ENCODE peak calls at places on chromosomes 2 and 18, in eight cellular contexts. N is stomach, R is HL-60, D is prostate gland, G is sigmoid colon, I is GM23338, E is HCT116, H is SK-N-MC. A is an unnamed sample.

GRCh38 chr2:239015769-239016675 is 168.1 kb downstream of the TWIST2 start:
- DNase-seq in D (no peak), R (no peak), E (no peak), H (no peak), I (no peak), G (peak), N (no peak), A (no peak)

GRCh38 chr18:56889621-56890020 is 238.5 kb downstream of the WDR7 start:
- DNase-seq in R (no peak), D (no peak), H (no peak), G (no peak), E (no peak), I (no peak), N (no peak), A (no peak)

GRCh38 chr2:207530160-207531023 is 630 bp downstream of the CREB1 start:
- DNase-seq in R (no peak), D (peak), E (no peak), I (peak), G (peak), H (no peak), N (peak), A (peak)

GRCh38 chr2:128727914-128728313 is 409.2 kb upstream of the HS6ST1 start:
- DNase-seq in G (no peak), H (no peak), E (no peak), D (no peak), I (no peak), R (peak), N (no peak), A (no peak)

GRCh38 chr2:238949710-238950345 is 101.9 kb downstream of the TWIST2 start:
- DNase-seq in I (no peak), G (peak), N (no peak), H (no peak), R (no peak), D (peak), E (no peak), A (no peak)

GRCh38 chr2:199588054-199588453 is 130.3 kb upstream of the SATB2 start:
- DNase-seq in I (no peak), G (no peak), D (no peak), N (no peak), E (no peak), H (no peak), R (no peak), A (no peak)

GRCh38 chr2:230983566-230983965 is 12.4 kb upstream of the SPATA3 start:
- DNase-seq in H (no peak), N (no peak), R (no peak), G (no peak), E (no peak), I (no peak), D (no peak), A (no peak)

GRCh38 chr2:31429759-31430438 is 15.4 kb upstream of the XDH start:
- DNase-seq in H (no peak), D (no peak), N (no peak), R (no peak), I (no peak), E (peak), G (no peak), A (peak)

GRCh38 chr2:25651782-25652455 is 21.5 kb downstream of the DTNB start:
- DNase-seq in I (no peak), R (no peak), E (no peak), N (no peak), G (no peak), D (no peak), H (no peak), A (no peak)

GRCh38 chr2:71223767-71224333 is 3.1 kb downstream of the PAIP2B start:
- DNase-seq in R (peak), N (peak), E (peak), H (no peak), I (peak), D (peak), G (peak), A (peak)

GRCh38 chr2:43368483-43369385 is 142.3 kb upstream of the ZFP36L2 start:
- DNase-seq in R (no peak), D (no peak), I (no peak), G (no peak), H (no peak), E (no peak), N (no peak), A (no peak)

GRCh38 chr2:190060626-190061025 is 1.9 kb downstream of the MSTN start:
- DNase-seq in I (no peak), N (no peak), R (no peak), G (no peak), D (no peak), E (no peak), H (no peak), A (no peak)

GRCh38 chr2:240358821-240359342 is 76.6 kb upstream of the GPC1 start:
- DNase-seq in I (no peak), E (no peak), N (no peak), H (no peak), D (no peak), R (no peak), G (peak), A (no peak)

GRCh38 chr2:233261819-233262555 is 10.5 kb downstream of the ATG16L1 start:
- DNase-seq in H (no peak), D (no peak), G (no peak), N (no peak), R (no peak), I (no peak), E (no peak), A (no peak)

GRCh38 chr2:97739893-97740245 is 26.5 kb downstream of the ZAP70 start:
- DNase-seq in N (no peak), G (no peak), R (no peak), D (no peak), H (no peak), I (no peak), E (no peak), A (no peak)

GRCh38 chr2:25333981-25334380 is 7.7 kb downstream of the DNMT3A start:
- DNase-seq in D (no peak), E (no peak), N (no peak), G (no peak), R (no peak), H (no peak), I (no peak), A (no peak)

GRCh38 chr2:96260404-96261260 is 5.2 kb downstream of the TMEM127 start:
- DNase-seq in E (peak), R (peak), N (peak), I (peak), D (peak), G (peak), H (no peak), A (peak)

GRCh38 chr18:78430171-78430857 is 549.3 kb upstream of the SALL3 start:
- DNase-seq in N (no peak), E (no peak), D (no peak), R (no peak), G (no peak), H (no peak), I (no peak), A (no peak)

GRCh38 chr18:78423776-78424175 is 555.8 kb upstream of the SALL3 start:
- DNase-seq in R (no peak), H (no peak), G (no peak), E (no peak), D (no peak), I (no peak), N (no peak), A (no peak)

GRCh38 chr18:78431606-78432005 is 548.0 kb upstream of the SALL3 start:
- DNase-seq in I (no peak), D (no peak), R (no peak), H (no peak), N (no peak), G (no peak), E (no peak), A (no peak)

GRCh38 chr18:78427081-78427480 is 552.5 kb upstream of the SALL3 start:
- DNase-seq in H (no peak), E (no peak), D (no peak), R (no peak), N (no peak), I (no peak), G (no peak), A (no peak)

GRCh38 chr18:78429127-78430108 is 550.2 kb upstream of the SALL3 start:
- DNase-seq in R (no peak), E (no peak), H (no peak), D (no peak), I (no peak), N (no peak), G (no peak), A (no peak)
- TF ChIP-seq POLR2AphosphoS5 in R (no peak), E (no peak), H (no peak), D (no peak), I (no peak), N (no peak), G (no peak), A (no peak)

GRCh38 chr2:201970786-201971108 is 62.9 kb upstream of the FZD7 start:
- DNase-seq in G (peak), I (no peak), H (no peak), D (no peak), E (no peak), R (no peak), N (no peak), A (no peak)

GRCh38 chr2:201973316-201973715 is 60.3 kb upstream of the FZD7 start:
- DNase-seq in E (no peak), I (no peak), N (no peak), H (no peak), G (no peak), D (no peak), R (no peak), A (no peak)

GRCh38 chr2:201974651-201975050 is 59.0 kb upstream of the FZD7 start:
- DNase-seq in G (no peak), I (no peak), R (no peak), N (no peak), D (no peak), E (no peak), H (no peak), A (no peak)

GRCh38 chr2:201971516-201972228 is 62.0 kb upstream of the FZD7 start:
- DNase-seq in N (no peak), E (no peak), I (no peak), G (peak), H (no peak), R (no peak), D (no peak), A (no peak)

DNA sequence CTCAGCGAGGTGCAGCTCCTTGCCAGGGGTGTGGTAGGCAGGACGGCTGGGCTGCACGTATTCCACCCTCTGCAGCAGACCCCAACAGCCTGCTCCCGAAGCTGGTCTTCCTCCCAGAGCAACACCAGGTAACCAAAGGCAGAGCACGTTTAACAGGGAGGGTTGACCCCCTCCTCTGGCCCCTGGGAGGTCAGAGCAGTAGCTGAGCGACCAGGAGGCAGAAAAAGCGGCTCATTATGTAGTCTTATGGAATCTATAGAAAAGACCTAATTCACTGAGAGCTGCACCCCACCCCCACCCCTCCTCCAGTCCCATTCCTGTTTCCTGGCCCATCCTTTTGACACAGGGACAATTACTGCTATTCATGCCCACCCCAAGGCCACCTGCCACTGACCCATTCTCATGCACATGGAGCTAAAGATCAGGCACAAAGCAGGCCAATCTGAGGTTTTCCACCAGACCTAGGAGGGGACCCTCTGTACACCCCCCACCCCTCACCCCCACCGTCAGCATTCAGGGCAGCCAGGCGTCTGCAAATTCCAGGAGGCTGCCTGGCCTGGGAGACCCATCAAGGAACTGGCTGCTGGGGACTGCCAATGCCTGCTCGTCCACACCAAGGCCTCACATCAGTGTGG is 60.9 kb upstream of the FZD7 start:
- DNase-seq in I (peak), D (no peak), E (no peak), G (no peak), R (no peak), H (no peak), N (no peak), A (no peak)
- H3K4me3 ChIP-seq in I (peak), D (no peak), E (no peak), G (no peak), R (no peak), H (no peak), N (no peak), A (no peak)

GRCh38 chr2:33498291-33498956 is 22.0 kb downstream of the RASGRP3 start:
- DNase-seq in N (no peak), H (no peak), I (no peak), G (no peak), R (no peak), D (no peak), E (no peak), A (no peak)
- H3K27ac ChIP-seq in N (no peak), H (no peak), I (no peak), G (no peak), R (peak), D (no peak), E (no peak), A (peak)

GRCh38 chr2:108633379-108633778 is 85.9 kb upstream of the RANBP2 start:
- DNase-seq in N (no peak), I (no peak), R (no peak), E (no peak), H (no peak), G (no peak), D (no peak), A (no peak)

GRCh38 chr2:108634591-108635160 is 84.6 kb upstream of the RANBP2 start:
- DNase-seq in N (no peak), R (no peak), D (no peak), E (no peak), G (no peak), H (no peak), I (no peak), A (no peak)

GRCh38 chr2:108640731-108641130 is 78.6 kb upstream of the RANBP2 start:
- DNase-seq in R (no peak), I (no peak), N (no peak), E (no peak), H (no peak), D (no peak), G (no peak), A (no peak)

GRCh38 chr2:108635630-108636354 is 83.5 kb upstream of the RANBP2 start:
- DNase-seq in I (no peak), D (no peak), H (no peak), N (no peak), G (no peak), E (no peak), R (no peak), A (no peak)

GRCh38 chr2:108637304-108637669 is 82.0 kb upstream of the RANBP2 start:
- DNase-seq in H (no peak), E (no peak), R (no peak), D (no peak), N (peak), I (no peak), G (no peak), A (no peak)
- TF ChIP-seq POLR2AphosphoS5 in H (no peak), E (no peak), R (no peak), D (no peak), N (no peak), I (no peak), G (no peak), A (no peak)

GRCh38 chr18:41745166-41746049 is 209.6 kb upstream of the PIK3C3 start:
- DNase-seq in G (no peak), I (peak), D (peak), R (peak), E (no peak), H (no peak), N (peak), A (peak)
- H3K4me3 ChIP-seq in G (no peak), I (peak), D (no peak), R (no peak), E (no peak), H (no peak), N (no peak), A (no peak)